ENCODE peak calls at places on chromosomes 4 and X, in four cellular contexts. V is mucosa of descending colon, M is astrocyte of the cerebellum, W is hepatocyte. O is an unnamed sample.

GRCh38 chr4:141771889-141772830 is 135.8 kb downstream of the IL15 start:
- DNase-seq in V (no peak), M (no peak), W (no peak), O (no peak)

GRCh38 chr4:77481856-77482255 is 123.8 kb upstream of the CXCL13 start:
- DNase-seq in V (no peak), W (no peak), M (no peak), O (no peak)

GRCh38 chr4:120694973-120695372 is 227.6 kb downstream of the PRDM5 start:
- DNase-seq in M (peak; percentile 34), W (peak; percentile 72), V (peak; percentile 71), O (no peak)

GRCh38 chrX:134623293-134624045 is 34.8 kb downstream of the PLAC1 start:
- DNase-seq in W (no peak), M (no peak), V (no peak), O (no peak)

GRCh38 chr4:31104033-31104432 is 383.9 kb downstream of the PCDH7 start:
- DNase-seq in V (no peak), M (no peak), W (no peak), O (no peak)

GRCh38 chrX:133749951-133750350 is 235.4 kb downstream of the GPC3 start:
- DNase-seq in M (no peak), V (no peak), W (no peak), O (no peak)

GRCh38 chr4:176044589-176044951 is 21.1 kb upstream of the WDR17 start:
- DNase-seq in W (peak; percentile 8), M (peak; percentile 35), V (no peak), O (no peak)

GRCh38 chr4:139331185-139331584 is 28.9 kb upstream of the NDUFC1 start:
- DNase-seq in W (no peak), M (no peak), V (no peak), O (no peak)

GRCh38 chrX:49186125-49187027 is at the start of gene PRICKLE3:
- DNase-seq in V (peak; percentile 89), M (no peak), W (peak; percentile 84), O (peak; percentile 63)

GRCh38 chrX:42602566-42602965 is 175.4 kb downstream of the PPP1R2C start:
- DNase-seq in M (no peak), V (no peak), W (peak; percentile 10), O (no peak)

GRCh38 chr4:56414135-56414675 is 21.2 kb downstream of the PPAT start:
- DNase-seq in V (peak; percentile 6), W (no peak), M (no peak), O (no peak)

GRCh38 chrX:111123125-111123524 is 27.1 kb downstream of the PAK3 start:
- DNase-seq in V (no peak), W (no peak), M (no peak), O (no peak)

GRCh38 chr4:76781698-76782595 is 116.0 kb downstream of the SOWAHB start:
- DNase-seq in W (no peak), M (peak; percentile 86), V (no peak), O (no peak)

GRCh38 chr4:18536420-18536819 is 514.9 kb upstream of the LCORL start:
- DNase-seq in M (no peak), V (no peak), W (no peak), O (no peak)

GRCh38 chr4:42460043-42460442 is 62.8 kb downstream of the SHISA3 start:
- DNase-seq in M (no peak), W (peak; percentile 55), V (no peak), O (no peak)

GRCh38 chr4:86543560-86544312 is 50.4 kb upstream of the PTPN13 start:
- DNase-seq in V (no peak), W (no peak), M (peak; percentile 29), O (no peak)

GRCh38 chr4:25926473-25926872 is 12.5 kb downstream of the SMIM20 start:
- DNase-seq in W (no peak), M (no peak), V (no peak), O (no peak)

GRCh38 chr4:153465583-153465921 is 608 bp upstream of the TMEM131L start:
- DNase-seq in M (no peak), W (peak; percentile 60), V (peak; percentile 57), O (peak; percentile 41)

GRCh38 chrX:71859637-71860036 is 51.0 kb upstream of the NHSL2 start:
- DNase-seq in W (peak; percentile 62), V (peak; percentile 23), M (peak; percentile 15), O (no peak)

GRCh38 chrX:110086916-110087484 is 84.1 kb downstream of the TMEM164 start:
- DNase-seq in W (peak; percentile 64), V (no peak), M (peak; percentile 39), O (no peak)

GRCh38 chrX:3129256-3129655 is 88.0 kb downstream of the ARSF start:
- DNase-seq in M (peak; percentile 46), V (no peak), W (no peak), O (no peak)

GRCh38 chr4:32172761-32173160 is 1452.6 kb downstream of the PCDH7 start:
- DNase-seq in W (no peak), M (no peak), V (no peak), O (no peak)

GRCh38 chr4:2789351-2789750 is 3.5 kb upstream of the SH3BP2 start:
- DNase-seq in M (no peak), W (no peak), V (no peak), O (no peak)

GRCh38 chr4:27154706-27155105 is 294.1 kb downstream of the STIM2 start:
- DNase-seq in V (no peak), M (peak; percentile 88), W (peak; percentile 50), O (no peak)

GRCh38 chr4:30716671-30717207 is 3.4 kb upstream of the PCDH7 start:
- DNase-seq in M (no peak), V (peak; percentile 10), W (peak; percentile 45), O (peak; percentile 42)

GRCh38 chrX:24498181-24498580 is 33.1 kb downstream of the PDK3 start:
- DNase-seq in M (peak; percentile 31), W (peak; percentile 26), V (peak; percentile 22), O (peak; percentile 18)
- TF ChIP-seq CTCF in M (peak; percentile 62), W (peak; percentile 39), V (no peak), O (no peak)

GRCh38 chr4:184358521-184359232 is 115.7 kb downstream of the IRF2 start:
- DNase-seq in W (no peak), M (no peak), V (no peak), O (no peak)

GRCh38 chr4:184363258-184363657 is 111.1 kb downstream of the IRF2 start:
- DNase-seq in W (no peak), M (no peak), V (no peak), O (no peak)

GRCh38 chr4:184362338-184362737 is 112.0 kb downstream of the IRF2 start:
- DNase-seq in M (no peak), W (no peak), V (no peak), O (no peak)

GRCh38 chr4:184359905-184360304 is 114.4 kb downstream of the IRF2 start:
- DNase-seq in M (no peak), V (no peak), W (no peak), O (no peak)

GRCh38 chr4:184361443-184361842 is 112.9 kb downstream of the IRF2 start:
- DNase-seq in M (no peak), W (no peak), V (no peak), O (no peak)
- TF ChIP-seq CTCF in M (no peak), W (no peak), V (no peak), O (no peak)

DNA sequence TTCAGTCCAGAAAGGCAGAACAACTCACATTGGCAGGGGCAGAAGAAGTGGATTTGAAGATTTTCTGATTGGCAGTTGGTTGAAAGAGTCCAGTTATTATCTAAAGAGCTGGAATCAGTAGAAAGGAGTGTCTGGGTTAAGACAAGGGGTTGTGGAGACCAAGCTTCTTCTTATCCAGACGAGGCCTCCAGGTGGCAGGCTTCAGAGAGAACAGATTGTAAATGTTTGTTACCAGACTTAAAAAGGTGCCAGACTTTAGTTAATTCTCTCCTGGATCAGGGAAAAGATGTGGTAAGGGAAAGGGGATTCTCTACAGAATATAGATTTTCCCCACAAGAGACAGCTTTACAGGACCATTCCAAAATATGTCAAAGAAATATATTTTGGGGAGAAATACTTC is 36.7 kb upstream of the TLR3 start:
- DNase-seq in W (peak; percentile 32), M (no peak), V (no peak), O (no peak)
- TF ChIP-seq CTCF in W (peak; percentile 29), M (peak; percentile 22), V (no peak), O (no peak)

GRCh38 chr4:127622923-127623754 is 9.6 kb upstream of the INTU start:
- DNase-seq in M (no peak), V (peak; percentile 21), W (peak; percentile 73), O (peak; percentile 76)
- TF ChIP-seq CTCF in M (peak; percentile 44), V (no peak), W (peak; percentile 37), O (no peak)

GRCh38 chr4:107937040-107937439 is 5.7 kb downstream of the CYP2U1 start:
- DNase-seq in M (no peak), V (no peak), W (no peak), O (no peak)

GRCh38 chr4:107930821-107931774 is at the start of gene CYP2U1:
- DNase-seq in W (peak; percentile 90), M (no peak), V (peak; percentile 85), O (peak; percentile 89)

GRCh38 chr4:107935246-107935645 is 3.9 kb downstream of the CYP2U1 start:
- DNase-seq in M (no peak), V (no peak), W (no peak), O (no peak)

DNA sequence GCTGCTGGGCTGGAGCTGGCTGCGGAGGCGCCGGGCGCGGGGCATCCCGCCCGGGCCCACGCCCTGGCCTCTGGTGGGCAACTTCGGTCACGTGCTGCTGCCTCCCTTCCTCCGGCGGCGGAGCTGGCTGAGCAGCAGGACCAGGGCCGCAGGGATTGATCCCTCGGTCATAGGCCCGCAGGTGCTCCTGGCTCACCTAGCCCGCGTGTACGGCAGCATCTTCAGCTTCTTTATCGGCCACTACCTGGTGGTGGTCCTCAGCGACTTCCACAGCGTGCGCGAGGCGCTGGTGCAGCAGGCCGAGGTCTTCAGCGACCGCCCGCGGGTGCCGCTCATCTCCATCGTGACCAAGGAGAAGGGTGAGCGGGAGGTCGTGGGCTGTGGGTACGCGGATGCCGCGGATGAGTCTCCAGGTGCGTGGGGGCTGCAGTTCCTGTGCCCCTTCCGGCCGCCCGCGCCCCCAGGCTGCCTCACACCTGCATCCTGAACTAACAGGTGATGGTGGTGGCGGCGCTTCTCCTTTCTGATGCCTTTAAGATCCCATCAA is 499 bp downstream of the CYP2U1 start:
- DNase-seq in W (peak; percentile 6), V (peak; percentile 19), M (no peak), O (no peak)
- TF ChIP-seq CTCF in W (no peak), V (no peak), M (no peak), O (no peak)

GRCh38 chr4:90960840-90961239 is 833.6 kb downstream of the CCSER1 start:
- DNase-seq in V (no peak), M (no peak), W (no peak), O (no peak)
- TF ChIP-seq CTCF in V (no peak), M (no peak), W (no peak), O (no peak)

O was measured in glutamatergic neuron.